ENCODE peak calls at places on chromosome 16, in eight cellular contexts. Y, A, C, D, U, B, F and V are unnamed samples.

GRCh38 chr16:4323845-4324478 is 8.1 kb downstream of the GLIS2 start:
- DNase-seq in Y (no peak), A (peak), C (peak), D (peak), U (no peak), B (no peak), F (peak), V (no peak)

GRCh38 chr16:4913130-4913773 is 23.7 kb downstream of the PPL start:
- DNase-seq in Y (no peak), A (no peak), C (no peak), D (no peak), U (no peak), B (no peak), F (no peak), V (no peak)

GRCh38 chr16:4323071-4323844 is 7.4 kb downstream of the GLIS2 start:
- DNase-seq in Y (no peak), A (no peak), C (peak), D (no peak), U (no peak), B (no peak), F (no peak), V (no peak)

GRCh38 chr16:72721981-72722380 is 325.9 kb downstream of the ZFHX3 start:
- DNase-seq in Y (no peak), A (no peak), C (no peak), D (no peak), U (no peak), B (no peak), F (no peak), V (no peak)

GRCh38 chr16:64428463-64428862 is 693.4 kb downstream of the CDH11 start:
- DNase-seq in Y (no peak), A (peak), C (no peak), D (no peak), U (peak), B (no peak), F (peak), V (peak)

GRCh38 chr16:84239186-84239790 is 524 bp downstream of the KCNG4 start:
- DNase-seq in Y (no peak), A (peak), C (no peak), D (no peak), U (no peak), B (no peak), F (no peak), V (no peak)

GRCh38 chr16:78045865-78046581 is 23.7 kb downstream of the CLEC3A start:
- DNase-seq in Y (no peak), A (peak), C (peak), D (peak), U (peak), B (no peak), F (peak), V (peak)

GRCh38 chr16:50539822-50540710 is 8.1 kb upstream of the NKD1 start:
- DNase-seq in Y (no peak), A (no peak), C (no peak), D (no peak), U (no peak), B (no peak), F (no peak), V (no peak)

GRCh38 chr16:17312100-17312732 is 158.5 kb downstream of the XYLT1 start:
- DNase-seq in Y (no peak), A (peak), C (no peak), D (no peak), U (peak), B (no peak), F (no peak), V (no peak)

GRCh38 chr16:79317521-79317920 is 283.0 kb downstream of the MAF start:
- DNase-seq in Y (no peak), A (no peak), C (no peak), D (no peak), U (no peak), B (no peak), F (no peak), V (no peak)

GRCh38 chr16:76345093-76345735 is 68.0 kb downstream of the CNTNAP4 start:
- DNase-seq in Y (no peak), A (peak), C (peak), D (no peak), U (no peak), B (no peak), F (peak), V (no peak)

GRCh38 chr16:17412221-17412620 is 58.5 kb downstream of the XYLT1 start:
- DNase-seq in Y (no peak), A (peak), C (no peak), D (no peak), U (no peak), B (no peak), F (no peak), V (no peak)

GRCh38 chr16:31879937-31880321 is 6.3 kb downstream of the ZNF267 start:
- DNase-seq in Y (no peak), A (no peak), C (no peak), D (no peak), U (no peak), B (no peak), F (no peak), V (no peak)

GRCh38 chr16:1651509-1652342 is 26.4 kb upstream of the JPT2 start:
- DNase-seq in Y (no peak), A (no peak), C (no peak), D (no peak), U (no peak), B (no peak), F (peak), V (no peak)

GRCh38 chr16:66988197-66988788 is at the start of gene CES4A:
- DNase-seq in Y (no peak), A (peak), C (peak), D (no peak), U (peak), B (no peak), F (peak), V (peak)

GRCh38 chr16:72493681-72494415 is 321.9 kb upstream of the PMFBP1 start:
- DNase-seq in Y (no peak), A (peak), C (no peak), D (no peak), U (no peak), B (no peak), F (peak), V (peak)

GRCh38 chr16:16092925-16093624 is 130.2 kb downstream of the ABCC6 start:
- DNase-seq in Y (no peak), A (peak), C (peak), D (no peak), U (no peak), B (no peak), F (no peak), V (no peak)

GRCh38 chr16:11583889-11584565 is 2.7 kb downstream of the LITAF start:
- DNase-seq in Y (no peak), A (no peak), C (no peak), D (peak), U (no peak), B (no peak), F (no peak), V (no peak)

GRCh38 chr16:74633686-74634085 is 26.8 kb upstream of the GLG1 start:
- DNase-seq in Y (no peak), A (no peak), C (no peak), D (no peak), U (peak), B (no peak), F (no peak), V (no peak)

GRCh38 chr16:67641779-67642708 is 2.9 kb upstream of the CARMIL2 start:
- DNase-seq in Y (no peak), A (peak), C (peak), D (no peak), U (peak), B (no peak), F (no peak), V (no peak)

GRCh38 chr16:83110221-83110768 is 483.5 kb downstream of the CDH13 start:
- DNase-seq in Y (no peak), A (no peak), C (no peak), D (no peak), U (no peak), B (no peak), F (no peak), V (no peak)

GRCh38 chr16:50697881-50698767 is 4.7 kb downstream of the NOD2 start:
- DNase-seq in Y (peak), A (peak), C (peak), D (no peak), U (peak), B (no peak), F (peak), V (no peak)

GRCh38 chr16:73048292-73049050 is 543 bp upstream of the ZFHX3 start:
- DNase-seq in Y (no peak), A (no peak), C (peak), D (peak), U (no peak), B (no peak), F (peak), V (no peak)

GRCh38 chr16:13519871-13520270 is 400.1 kb upstream of the ERCC4 start:
- DNase-seq in Y (no peak), A (no peak), C (peak), D (no peak), U (no peak), B (no peak), F (no peak), V (no peak)

GRCh38 chr16:2919511-2920255 is 8.0 kb downstream of the FLYWCH1 start:
- DNase-seq in Y (no peak), A (peak), C (peak), D (peak), U (peak), B (peak), F (peak), V (peak)

DNA sequence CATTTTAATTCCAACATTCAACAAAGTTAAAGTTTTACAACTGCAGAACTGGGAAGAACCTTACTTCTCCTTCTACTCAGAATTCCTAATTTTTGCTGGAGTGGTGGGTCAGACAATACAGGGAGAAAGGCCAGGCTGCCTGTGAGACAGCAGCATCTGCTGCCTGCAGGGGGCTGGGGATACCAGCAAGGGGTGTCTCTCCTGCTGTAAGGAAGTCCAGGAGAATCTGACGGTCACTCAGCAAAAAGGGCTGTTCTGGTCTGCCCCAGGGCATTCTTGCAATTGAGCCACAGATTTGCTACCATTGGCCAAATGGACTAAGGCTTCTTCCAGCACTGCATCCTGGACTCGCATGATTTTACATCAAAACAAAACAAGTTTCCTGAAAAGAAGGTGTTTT is 426.6 kb upstream of the CDH11 start:
- DNase-seq in Y (no peak), A (no peak), C (no peak), D (no peak), U (no peak), B (no peak), F (no peak), V (no peak)
- TF ChIP-seq CTCF in Y (no peak), A (peak), C (no peak), D (no peak), U (no peak), B (no peak), F (no peak), V (peak)

DNA sequence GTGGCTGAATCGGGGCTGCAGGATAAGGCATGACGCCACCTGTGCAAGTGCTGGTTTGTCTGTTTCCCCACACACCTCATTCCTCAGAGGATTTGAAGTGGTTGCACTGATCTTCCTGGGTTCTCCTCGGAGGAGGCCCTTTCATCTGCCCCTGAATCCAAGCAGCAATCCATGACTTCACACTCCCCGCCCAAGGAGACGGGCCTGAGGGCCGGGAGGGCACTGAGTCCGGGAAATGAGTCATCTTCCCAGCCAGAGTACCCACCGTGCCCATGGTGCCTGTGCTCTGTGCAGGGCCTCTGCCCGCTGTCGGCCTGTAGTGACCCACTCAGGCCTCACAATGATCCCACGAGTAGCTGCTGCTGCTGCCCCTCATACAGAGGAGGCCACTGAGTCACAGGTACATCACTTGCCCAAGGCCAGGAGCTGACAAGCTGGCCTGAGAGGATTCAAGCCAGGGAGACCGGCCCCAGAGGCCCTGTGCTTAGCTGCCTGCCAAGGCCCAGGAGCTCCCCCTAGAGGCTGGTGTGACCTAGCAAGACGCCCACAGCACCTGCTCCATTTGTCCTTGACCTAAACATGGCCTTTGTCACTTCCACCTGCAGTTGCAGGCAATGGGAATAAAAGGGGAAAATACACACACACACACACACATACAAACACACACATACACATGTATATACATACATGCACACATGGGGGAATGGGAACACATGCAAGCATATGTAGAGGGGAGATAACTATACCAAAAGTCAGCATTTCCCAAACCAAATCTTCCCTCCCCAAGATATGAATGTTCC is 240.0 kb downstream of the C16orf95 start:
- DNase-seq in Y (no peak), A (peak), C (peak), D (peak), U (peak), B (no peak), F (peak), V (peak)
- TF ChIP-seq CTCF in Y (peak), A (peak), C (peak), D (peak), U (peak), B (no peak), F (peak), V (peak)

DNA sequence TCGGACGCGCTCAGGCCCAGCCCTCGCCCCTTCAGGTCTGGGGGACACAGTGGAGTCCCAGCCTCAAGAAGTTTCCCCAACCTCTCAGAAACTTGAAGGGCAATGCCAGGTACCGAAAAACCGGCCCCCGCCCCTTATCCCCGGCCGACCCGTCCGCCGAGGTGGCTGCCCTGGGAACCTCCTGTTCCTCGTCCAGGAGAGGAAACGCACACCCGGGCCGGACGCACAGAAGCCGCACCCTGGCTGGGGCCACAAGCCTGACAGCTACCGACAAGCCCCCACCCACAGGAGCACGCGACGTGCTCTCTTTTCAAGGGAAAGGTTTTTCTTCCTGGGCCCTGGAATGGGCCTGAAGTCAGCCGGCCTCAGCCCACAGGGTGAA is 37.2 kb downstream of the CBFA2T3 start:
- DNase-seq in Y (no peak), A (no peak), C (no peak), D (no peak), U (no peak), B (no peak), F (no peak), V (no peak)
- TF ChIP-seq CTCF in Y (no peak), A (no peak), C (no peak), D (no peak), U (no peak), B (no peak), F (no peak), V (no peak)

GRCh38 chr16:77807-78443 is at the start of gene MPG:
- DNase-seq in Y (no peak), A (peak), C (peak), D (peak), U (peak), B (peak), F (peak), V (no peak)

GRCh38 chr16:75580-76501 is 2.2 kb upstream of the MPG start:
- DNase-seq in Y (no peak), A (peak), C (peak), D (no peak), U (peak), B (no peak), F (peak), V (no peak)

GRCh38 chr16:78444-79145 is 570 bp downstream of the MPG start:
- DNase-seq in Y (no peak), A (peak), C (peak), D (no peak), U (no peak), B (no peak), F (peak), V (no peak)

GRCh38 chr16:77273-77806 is 685 bp upstream of the MPG start:
- DNase-seq in Y (no peak), A (peak), C (no peak), D (peak), U (peak), B (no peak), F (peak), V (no peak)

DNA sequence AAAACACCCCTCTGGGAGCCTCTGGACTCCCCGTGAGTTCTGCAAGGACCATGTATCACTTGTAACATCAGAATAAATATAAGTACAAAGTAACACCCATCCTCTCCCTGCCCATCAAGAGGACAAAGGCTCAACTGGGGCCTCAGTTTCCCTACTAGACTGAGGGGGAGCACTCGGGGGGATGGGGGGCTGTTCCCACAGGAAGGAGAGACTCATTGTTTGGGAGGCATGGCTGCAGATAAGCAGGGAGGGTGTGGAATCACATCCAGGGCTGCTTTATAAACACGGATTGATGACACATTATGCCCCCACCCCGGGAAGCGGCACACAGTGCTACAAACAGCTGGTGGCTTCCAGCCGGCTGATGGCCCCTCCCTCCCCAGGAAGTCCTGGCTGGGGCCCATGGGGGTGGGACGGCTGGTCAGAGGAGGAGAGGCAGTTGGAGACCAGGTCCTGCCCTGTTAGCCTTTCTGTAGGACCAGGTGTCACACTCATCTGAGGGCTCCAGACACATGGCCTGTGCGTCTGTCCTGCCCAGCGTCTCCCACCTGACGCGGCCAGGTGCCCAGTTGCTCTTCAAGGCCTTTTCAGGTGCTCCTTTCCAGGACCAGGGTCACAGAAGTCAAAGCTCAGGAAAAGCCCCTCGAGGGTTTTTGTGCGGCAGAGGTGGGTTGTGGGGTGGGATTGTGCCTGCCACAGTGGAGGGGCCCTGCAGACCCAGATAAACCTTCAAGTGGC is 1.3 kb upstream of the MPG start:
- DNase-seq in Y (no peak), A (peak), C (peak), D (no peak), U (peak), B (no peak), F (peak), V (no peak)
- TF ChIP-seq CTCF in Y (no peak), A (no peak), C (no peak), D (no peak), U (no peak), B (no peak), F (no peak), V (no peak)

GRCh38 chr16:57998484-57998883 is 2.0 kb downstream of the ZNF319 start:
- DNase-seq in Y (no peak), A (peak), C (no peak), D (peak), U (peak), B (peak), F (peak), V (no peak)

GRCh38 chr16:57999971-58000705 is at the start of gene ZNF319:
- DNase-seq in Y (no peak), A (peak), C (no peak), D (no peak), U (no peak), B (no peak), F (no peak), V (no peak)

GRCh38 chr16:57998992-57999365 is 1.5 kb downstream of the ZNF319 start:
- DNase-seq in Y (no peak), A (no peak), C (no peak), D (no peak), U (no peak), B (no peak), F (no peak), V (no peak)

GRCh38 chr16:58000706-58001676 is at the start of gene USB1:
- DNase-seq in Y (peak), A (peak), C (peak), D (peak), U (peak), B (peak), F (peak), V (peak)

DNA sequence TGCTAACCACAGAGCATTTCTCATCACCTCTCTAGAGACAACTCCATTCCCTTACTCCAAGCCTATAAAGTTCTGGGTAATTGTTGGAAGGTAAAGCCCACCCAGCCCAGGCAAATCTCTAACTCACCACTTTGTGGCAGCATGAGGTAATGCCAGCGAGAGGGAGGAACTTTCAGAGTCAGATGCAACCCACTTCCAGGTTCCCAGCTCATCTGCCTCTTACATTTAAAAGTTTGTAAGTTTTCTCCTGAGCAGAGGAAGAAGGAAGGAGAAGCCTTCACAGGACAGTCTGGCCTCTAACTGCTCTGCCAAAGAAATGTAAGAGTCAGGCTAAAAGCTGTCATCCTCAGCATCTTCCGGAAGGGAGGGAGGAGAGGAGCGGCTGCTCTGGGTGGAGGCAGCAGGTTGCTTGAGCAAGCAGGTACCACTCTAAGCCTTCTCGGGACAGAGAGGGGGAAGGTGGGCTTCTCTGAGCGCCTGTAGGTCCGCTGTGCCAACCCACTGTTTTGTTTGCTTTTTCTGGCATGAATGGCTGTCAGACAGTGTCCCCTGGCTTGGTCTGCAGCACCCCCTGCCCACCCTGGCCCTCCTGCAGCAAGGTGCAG is 1.0 kb downstream of the ZNF319 start:
- DNase-seq in Y (no peak), A (peak), C (no peak), D (peak), U (peak), B (no peak), F (peak), V (no peak)
- TF ChIP-seq CTCF in Y (peak), A (no peak), C (no peak), D (no peak), U (no peak), B (no peak), F (peak), V (no peak)

DNA sequence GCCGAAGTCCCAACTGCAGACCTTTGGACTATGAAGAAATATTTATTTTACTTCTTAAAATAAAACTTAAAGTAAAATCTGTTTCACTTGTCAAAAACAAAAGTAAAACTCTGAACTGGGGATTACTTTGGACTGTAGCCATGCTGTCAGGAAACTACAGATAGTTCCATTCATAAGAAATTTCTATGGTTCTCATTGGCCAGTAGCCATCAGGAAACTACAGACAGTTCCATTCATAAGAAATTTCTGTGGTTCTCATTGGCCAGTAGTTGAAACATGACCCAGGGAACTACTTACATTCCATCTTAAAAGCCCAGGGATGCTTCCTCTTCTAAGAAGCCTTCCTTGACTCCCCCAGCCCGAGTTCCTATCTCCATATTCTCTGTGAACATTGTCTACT is 335.3 kb downstream of the HS3ST4 start:
- DNase-seq in Y (no peak), A (no peak), C (no peak), D (no peak), U (no peak), B (no peak), F (no peak), V (no peak)
- TF ChIP-seq CTCF in Y (no peak), A (no peak), C (no peak), D (no peak), U (no peak), B (no peak), F (no peak), V (no peak)